ENCODE peak calls at places on chromosomes 16 and 17, in ten cellular contexts. One of them, this sample, is unnamed.

GRCh38 chr17:15185625-15185991 is 79.5 kb downstream of the PMP22 start:
- DNase-seq in neural progenitor cell: no peak
- DNase-seq in IMR-90: peak; percentile 36
- DNase-seq in psoas muscle: peak; percentile 27
- DNase-seq in lower lobe of right lung: no peak
- DNase-seq in NT2/D1: no peak
- DNase-seq in CD8-positive, alpha-beta memory T cell: no peak
- DNase-seq in heart right ventricle: peak; percentile 53
- DNase-seq in neuronal stem cell: no peak
- DNase-seq in stomach: no peak
- DNase-seq in this sample: no peak

GRCh38 chr16:84717484-84717883 is 17.7 kb downstream of the USP10 start:
- DNase-seq in neuronal stem cell: no peak
- DNase-seq in NT2/D1: no peak
- DNase-seq in IMR-90: no peak
- DNase-seq in lower lobe of right lung: no peak
- DNase-seq in psoas muscle: no peak
- DNase-seq in neural progenitor cell: no peak
- DNase-seq in CD8-positive, alpha-beta memory T cell: no peak
- DNase-seq in stomach: no peak
- DNase-seq in heart right ventricle: no peak
- DNase-seq in this sample: no peak

GRCh38 chr17:29007456-29008455 is 1.9 kb upstream of the SEZ6 start:
- DNase-seq in IMR-90: peak; percentile 7
- DNase-seq in heart right ventricle: no peak
- DNase-seq in psoas muscle: no peak
- DNase-seq in lower lobe of right lung: no peak
- DNase-seq in stomach: no peak
- DNase-seq in neuronal stem cell: no peak
- DNase-seq in CD8-positive, alpha-beta memory T cell: no peak
- DNase-seq in neural progenitor cell: no peak
- DNase-seq in NT2/D1: no peak
- DNase-seq in this sample: no peak

GRCh38 chr17:6668727-6669425 is 17.3 kb downstream of the C17orf100 start:
- DNase-seq in lower lobe of right lung: no peak
- DNase-seq in neuronal stem cell: no peak
- DNase-seq in stomach: no peak
- DNase-seq in psoas muscle: no peak
- DNase-seq in NT2/D1: no peak
- DNase-seq in neural progenitor cell: no peak
- DNase-seq in heart right ventricle: no peak
- DNase-seq in CD8-positive, alpha-beta memory T cell: no peak
- DNase-seq in IMR-90: no peak
- DNase-seq in this sample: no peak

GRCh38 chr16:69351309-69352027 is at the start of gene TMED6:
- DNase-seq in IMR-90: no peak
- DNase-seq in CD8-positive, alpha-beta memory T cell: no peak
- DNase-seq in lower lobe of right lung: no peak
- DNase-seq in psoas muscle: no peak
- DNase-seq in stomach: peak; percentile 63
- DNase-seq in heart right ventricle: no peak
- DNase-seq in neuronal stem cell: no peak
- DNase-seq in NT2/D1: no peak
- DNase-seq in neural progenitor cell: no peak
- DNase-seq in this sample: no peak

GRCh38 chr17:4479340-4479981 is 19.2 kb upstream of the SPNS2 start:
- DNase-seq in stomach: peak; percentile 71
- DNase-seq in CD8-positive, alpha-beta memory T cell: no peak
- DNase-seq in neuronal stem cell: no peak
- DNase-seq in heart right ventricle: no peak
- DNase-seq in NT2/D1: no peak
- DNase-seq in psoas muscle: no peak
- DNase-seq in lower lobe of right lung: no peak
- DNase-seq in IMR-90: no peak
- DNase-seq in neural progenitor cell: no peak
- DNase-seq in this sample: no peak

GRCh38 chr16:66927918-66928649 is 2.7 kb upstream of the RRAD start:
- DNase-seq in stomach: no peak
- DNase-seq in neuronal stem cell: no peak
- DNase-seq in NT2/D1: no peak
- DNase-seq in lower lobe of right lung: no peak
- DNase-seq in CD8-positive, alpha-beta memory T cell: no peak
- DNase-seq in psoas muscle: peak; percentile 82
- DNase-seq in heart right ventricle: no peak
- DNase-seq in neural progenitor cell: no peak
- DNase-seq in IMR-90: peak; percentile 50
- DNase-seq in this sample: no peak

GRCh38 chr16:25033852-25034251 is 18.7 kb upstream of the ARHGAP17 start:
- DNase-seq in neural progenitor cell: no peak
- DNase-seq in CD8-positive, alpha-beta memory T cell: no peak
- DNase-seq in IMR-90: peak; percentile 83
- DNase-seq in neuronal stem cell: no peak
- DNase-seq in NT2/D1: no peak
- DNase-seq in heart right ventricle: no peak
- DNase-seq in lower lobe of right lung: no peak
- DNase-seq in psoas muscle: no peak
- DNase-seq in stomach: no peak
- DNase-seq in this sample: no peak

GRCh38 chr16:21685034-21685455 is 21.3 kb downstream of the OTOA start:
- DNase-seq in NT2/D1: no peak
- DNase-seq in heart right ventricle: no peak
- DNase-seq in IMR-90: no peak
- DNase-seq in psoas muscle: no peak
- DNase-seq in lower lobe of right lung: no peak
- DNase-seq in stomach: no peak
- DNase-seq in neuronal stem cell: peak; percentile 40
- DNase-seq in CD8-positive, alpha-beta memory T cell: no peak
- DNase-seq in neural progenitor cell: peak; percentile 79
- DNase-seq in this sample: no peak

GRCh38 chr16:86302710-86303109 is 207.6 kb upstream of the FOXF1 start:
- DNase-seq in neuronal stem cell: no peak
- DNase-seq in psoas muscle: no peak
- DNase-seq in neural progenitor cell: no peak
- DNase-seq in NT2/D1: no peak
- DNase-seq in CD8-positive, alpha-beta memory T cell: no peak
- DNase-seq in heart right ventricle: no peak
- DNase-seq in stomach: no peak
- DNase-seq in IMR-90: no peak
- DNase-seq in lower lobe of right lung: no peak
- DNase-seq in this sample: no peak

GRCh38 chr16:10045291-10045775 is 136.9 kb downstream of the GRIN2A start:
- DNase-seq in IMR-90: no peak
- DNase-seq in stomach: no peak
- DNase-seq in neural progenitor cell: no peak
- DNase-seq in neuronal stem cell: no peak
- DNase-seq in NT2/D1: no peak
- DNase-seq in CD8-positive, alpha-beta memory T cell: no peak
- DNase-seq in psoas muscle: no peak
- DNase-seq in heart right ventricle: no peak
- DNase-seq in lower lobe of right lung: no peak
- DNase-seq in this sample: no peak

GRCh38 chr17:61818225-61818624 is 45.1 kb downstream of the BRIP1 start:
- DNase-seq in psoas muscle: no peak
- DNase-seq in neural progenitor cell: no peak
- DNase-seq in neuronal stem cell: no peak
- DNase-seq in NT2/D1: no peak
- DNase-seq in lower lobe of right lung: no peak
- DNase-seq in CD8-positive, alpha-beta memory T cell: no peak
- DNase-seq in heart right ventricle: no peak
- DNase-seq in IMR-90: no peak
- DNase-seq in stomach: no peak
- DNase-seq in this sample: no peak

GRCh38 chr17:50059759-50060273 is 3.9 kb downstream of the ITGA3 start:
- DNase-seq in stomach: no peak
- DNase-seq in CD8-positive, alpha-beta memory T cell: no peak
- DNase-seq in heart right ventricle: no peak
- DNase-seq in NT2/D1: no peak
- DNase-seq in neuronal stem cell: no peak
- DNase-seq in neural progenitor cell: no peak
- DNase-seq in lower lobe of right lung: no peak
- DNase-seq in IMR-90: peak; percentile 61
- DNase-seq in psoas muscle: no peak
- DNase-seq in this sample: no peak

GRCh38 chr16:35147556-35148504 is 1688.4 kb downstream of the TP53TG3F start:
- DNase-seq in neuronal stem cell: no peak
- DNase-seq in stomach: no peak
- DNase-seq in psoas muscle: no peak
- DNase-seq in neural progenitor cell: no peak
- DNase-seq in heart right ventricle: no peak
- DNase-seq in lower lobe of right lung: peak; percentile 14
- DNase-seq in NT2/D1: no peak
- DNase-seq in CD8-positive, alpha-beta memory T cell: no peak
- DNase-seq in IMR-90: no peak
- DNase-seq in this sample: no peak
- H3K9me3 ChIP-seq in neuronal stem cell: peaks cover 86% of the 10 kb centered on the region
- H3K9me3 ChIP-seq in stomach: peaks cover 90% of the 10 kb centered on the region
- H3K9me3 ChIP-seq in psoas muscle: no peaks in the 10 kb centered on the region
- H3K9me3 ChIP-seq in neural progenitor cell: peaks cover 8% of the 10 kb centered on the region
- H3K9me3 ChIP-seq in heart right ventricle: no peaks in the 10 kb centered on the region
- H3K9me3 ChIP-seq in lower lobe of right lung: peaks cover 7% of the 10 kb centered on the region
- H3K9me3 ChIP-seq in NT2/D1: no peaks in the 10 kb centered on the region
- H3K9me3 ChIP-seq in CD8-positive, alpha-beta memory T cell: no peaks in the 10 kb centered on the region
- H3K9me3 ChIP-seq in IMR-90: peaks cover 44% of the 10 kb centered on the region
- H3K9me3 ChIP-seq in this sample: no peaks in the 10 kb centered on the region

GRCh38 chr17:74353446-74354060 is 8.1 kb downstream of the BTBD17 start:
- DNase-seq in heart right ventricle: no peak
- DNase-seq in stomach: no peak
- DNase-seq in CD8-positive, alpha-beta memory T cell: no peak
- DNase-seq in NT2/D1: no peak
- DNase-seq in lower lobe of right lung: no peak
- DNase-seq in neural progenitor cell: no peak
- DNase-seq in IMR-90: no peak
- DNase-seq in neuronal stem cell: no peak
- DNase-seq in psoas muscle: no peak
- DNase-seq in this sample: no peak
- H3K27me3 ChIP-seq in heart right ventricle: peaks cover 12% of the 10 kb centered on the region
- H3K27me3 ChIP-seq in stomach: peaks cover 100% of the 10 kb centered on the region
- H3K27me3 ChIP-seq in CD8-positive, alpha-beta memory T cell: peaks cover 39% of the 10 kb centered on the region
- H3K27me3 ChIP-seq in NT2/D1: peaks cover 95% of the 10 kb centered on the region
- H3K27me3 ChIP-seq in lower lobe of right lung: peaks cover 94% of the 10 kb centered on the region
- H3K27me3 ChIP-seq in neural progenitor cell: peaks cover 73% of the 10 kb centered on the region
- H3K27me3 ChIP-seq in IMR-90: peaks cover 16% of the 10 kb centered on the region
- H3K27me3 ChIP-seq in neuronal stem cell: peaks cover 4% of the 10 kb centered on the region
- H3K27me3 ChIP-seq in psoas muscle: peaks cover 34% of the 10 kb centered on the region
- H3K27me3 ChIP-seq in this sample: peaks cover 66% of the 10 kb centered on the region

GRCh38 chr16:11056090-11056988 is 112.0 kb downstream of the CLEC16A start:
- DNase-seq in psoas muscle: no peak
- DNase-seq in CD8-positive, alpha-beta memory T cell: no peak
- DNase-seq in IMR-90: peak; percentile 48
- DNase-seq in NT2/D1: no peak
- DNase-seq in neuronal stem cell: no peak
- DNase-seq in neural progenitor cell: no peak
- DNase-seq in heart right ventricle: no peak
- DNase-seq in stomach: no peak
- DNase-seq in lower lobe of right lung: no peak
- DNase-seq in this sample: no peak
- H3K4me1 ChIP-seq in psoas muscle: no peaks in the 10 kb centered on the region
- H3K4me1 ChIP-seq in CD8-positive, alpha-beta memory T cell: peaks cover 18% of the 10 kb centered on the region
- H3K4me1 ChIP-seq in IMR-90: peaks cover 7% of the 10 kb centered on the region
- H3K4me1 ChIP-seq in NT2/D1: peaks cover 6% of the 10 kb centered on the region
- H3K4me1 ChIP-seq in neuronal stem cell: peaks cover 1% of the 10 kb centered on the region
- H3K4me1 ChIP-seq in neural progenitor cell: no peaks in the 10 kb centered on the region
- H3K4me1 ChIP-seq in heart right ventricle: no peaks in the 10 kb centered on the region
- H3K4me1 ChIP-seq in stomach: no peaks in the 10 kb centered on the region
- H3K4me1 ChIP-seq in lower lobe of right lung: peaks cover 5% of the 10 kb centered on the region
- H3K4me1 ChIP-seq in this sample: peaks cover 19% of the 10 kb centered on the region

GRCh38 chr17:83151442-83152220 is 72.2 kb downstream of the METRNL start:
- DNase-seq in CD8-positive, alpha-beta memory T cell: no peak
- DNase-seq in IMR-90: peak; percentile 43
- DNase-seq in lower lobe of right lung: no peak
- DNase-seq in stomach: no peak
- DNase-seq in psoas muscle: no peak
- DNase-seq in neuronal stem cell: no peak
- DNase-seq in neural progenitor cell: no peak
- DNase-seq in heart right ventricle: no peak
- DNase-seq in NT2/D1: peak; percentile 27
- DNase-seq in this sample: no peak

GRCh38 chr17:83152221-83152744 is 72.9 kb downstream of the METRNL start:
- DNase-seq in stomach: no peak
- DNase-seq in neural progenitor cell: no peak
- DNase-seq in psoas muscle: no peak
- DNase-seq in CD8-positive, alpha-beta memory T cell: no peak
- DNase-seq in lower lobe of right lung: no peak
- DNase-seq in neuronal stem cell: no peak
- DNase-seq in heart right ventricle: no peak
- DNase-seq in IMR-90: no peak
- DNase-seq in NT2/D1: no peak
- DNase-seq in this sample: no peak

GRCh38 chr17:83154311-83155127 is 75.1 kb downstream of the METRNL start:
- DNase-seq in neural progenitor cell: no peak
- DNase-seq in lower lobe of right lung: no peak
- DNase-seq in heart right ventricle: no peak
- DNase-seq in stomach: no peak
- DNase-seq in NT2/D1: no peak
- DNase-seq in neuronal stem cell: no peak
- DNase-seq in psoas muscle: no peak
- DNase-seq in IMR-90: no peak
- DNase-seq in CD8-positive, alpha-beta memory T cell: no peak
- DNase-seq in this sample: no peak

GRCh38 chr17:83153681-83154310 is 74.4 kb downstream of the METRNL start:
- DNase-seq in CD8-positive, alpha-beta memory T cell: no peak
- DNase-seq in heart right ventricle: no peak
- DNase-seq in stomach: no peak
- DNase-seq in lower lobe of right lung: no peak
- DNase-seq in neuronal stem cell: no peak
- DNase-seq in NT2/D1: no peak
- DNase-seq in psoas muscle: no peak
- DNase-seq in neural progenitor cell: no peak
- DNase-seq in IMR-90: no peak
- DNase-seq in this sample: no peak

DNA sequence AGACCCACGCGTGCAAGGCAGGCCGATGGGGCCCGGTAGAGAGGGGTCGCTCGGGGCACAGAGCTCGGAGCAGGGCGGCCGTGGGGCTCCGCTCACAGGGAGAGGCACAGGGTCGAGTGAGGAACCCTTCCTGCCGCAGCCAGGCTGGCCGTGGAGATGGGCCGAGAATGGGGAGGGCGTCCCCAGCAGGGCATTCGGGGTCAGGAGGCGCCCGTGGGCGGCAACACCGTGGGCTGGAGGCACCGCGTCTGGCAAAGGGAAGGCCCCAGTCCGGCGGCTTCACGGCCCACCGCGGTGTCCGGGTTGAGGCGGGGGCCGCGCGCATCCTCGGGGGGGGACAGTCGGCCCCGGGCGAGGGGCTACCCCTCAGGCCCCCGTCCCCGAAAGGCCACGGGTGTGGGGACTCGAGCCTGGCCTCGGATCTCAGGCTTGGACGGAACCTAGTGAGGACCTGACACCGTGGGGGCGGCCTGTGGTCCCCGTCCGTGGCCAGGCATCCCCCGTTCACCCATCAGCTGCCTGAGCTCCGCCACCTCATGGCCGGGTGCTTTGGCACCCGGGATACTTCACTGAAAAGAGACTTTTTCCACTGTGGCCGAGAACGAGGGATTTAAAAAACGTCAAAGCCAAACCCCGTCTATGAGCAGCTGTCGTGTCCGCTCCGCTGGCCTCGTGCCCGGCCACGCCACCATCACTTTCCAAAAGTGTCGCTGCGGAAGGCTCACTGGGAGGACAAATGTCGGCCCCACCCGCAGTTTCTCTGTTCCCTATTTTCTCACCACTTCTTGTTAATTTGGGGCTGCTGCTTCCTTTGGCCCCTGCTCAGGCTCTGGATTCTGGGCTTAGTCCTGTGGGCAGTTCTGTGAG is 73.6 kb downstream of the METRNL start:
- DNase-seq in psoas muscle: peak; percentile 67
- DNase-seq in neural progenitor cell: no peak
- DNase-seq in heart right ventricle: peak; percentile 65
- DNase-seq in IMR-90: no peak
- DNase-seq in stomach: no peak
- DNase-seq in CD8-positive, alpha-beta memory T cell: no peak
- DNase-seq in lower lobe of right lung: peak; percentile 77
- DNase-seq in NT2/D1: no peak
- DNase-seq in neuronal stem cell: no peak
- DNase-seq in this sample: no peak
- H3K9me3 ChIP-seq in psoas muscle: no peaks in the 10 kb centered on the region
- H3K9me3 ChIP-seq in neural progenitor cell: no peaks in the 10 kb centered on the region
- H3K9me3 ChIP-seq in heart right ventricle: no peaks in the 10 kb centered on the region
- H3K9me3 ChIP-seq in IMR-90: no peaks in the 10 kb centered on the region
- H3K9me3 ChIP-seq in stomach: no peaks in the 10 kb centered on the region
- H3K9me3 ChIP-seq in CD8-positive, alpha-beta memory T cell: no peaks in the 10 kb centered on the region
- H3K9me3 ChIP-seq in lower lobe of right lung: no peaks in the 10 kb centered on the region
- H3K9me3 ChIP-seq in NT2/D1: no peaks in the 10 kb centered on the region
- H3K9me3 ChIP-seq in neuronal stem cell: peaks cover 11% of the 10 kb centered on the region
- H3K9me3 ChIP-seq in this sample: no peaks in the 10 kb centered on the region

This sample was measured in HAP-1.